ENCODE peak calls at places on chromosomes 13 and 19, in four cellular contexts. P is sigmoid colon, Q is NCI-H345, N is endodermal cell. O is an unnamed sample.
A peak's percentile ranks its signal among the peaks of the same experiment; 100 is the strongest.

GRCh38 chr13:99605417-99606321 is 104.4 kb downstream of the TM9SF2 start:
- DNase-seq in P (no peak), Q (peak; percentile 64), N (peak; percentile 84), O (no peak)

GRCh38 chr19:45782820-45783785 is 813 bp upstream of the DMPK start:
- DNase-seq in N (peak; percentile 51), P (peak; percentile 93), Q (no peak), O (no peak)

GRCh38 chr19:19463348-19464117 is 51.8 kb downstream of the TSSK6 start:
- DNase-seq in P (peak; percentile 77), Q (no peak), N (no peak), O (no peak)

GRCh38 chr19:41821003-41821735 is 23.3 kb downstream of the LYPD4 start:
- DNase-seq in P (no peak), N (peak; percentile 84), Q (peak; percentile 63), O (peak; percentile 3)

GRCh38 chr19:18109363-18109730 is 11.8 kb downstream of the MAST3 start:
- DNase-seq in N (no peak), Q (no peak), P (no peak), O (no peak)

GRCh38 chr13:86856996-86857395 is 814.2 kb upstream of the SLITRK5 start:
- DNase-seq in P (no peak), Q (no peak), N (no peak), O (no peak)

GRCh38 chr13:51246411-51247298 is 24.5 kb downstream of the FAM124A start:
- DNase-seq in N (peak; percentile 48), Q (peak; percentile 73), P (peak; percentile 85), O (no peak)

GRCh38 chr19:42295342-42295741 is 6.6 kb upstream of the PRR19 start:
- DNase-seq in Q (no peak), N (no peak), P (no peak), O (no peak)

GRCh38 chr13:21134475-21134874 is 41.9 kb downstream of the SKA3 start:
- DNase-seq in N (no peak), Q (no peak), P (no peak), O (no peak)